ENCODE peak calls at places on chromosomes 13 and 19, in nine cellular contexts. Q is testis, R is lower lobe of right lung, N is left ventricle myocardium inferior, I is ascending aorta, L is IMR-90, O is stomach, H is ovary, G is body of pancreas. E is an unnamed sample. For H3K4me1 and H3K27me3, the result is how much of the 10 kb centered on the place peaks cover.

GRCh38 chr13:28339419-28339818 is 155.5 kb downstream of the FLT1 start:
- DNase-seq in Q (no peak), R (no peak), N (no peak), I (no peak), L (peak), O (no peak), H (no peak), G (no peak), E (no peak)

GRCh38 chr13:20462533-20462915 is 63.1 kb downstream of the CRYL1 start:
- DNase-seq in Q (no peak), R (no peak), N (no peak), I (no peak), L (no peak), O (no peak), H (no peak), G (no peak), E (no peak)

GRCh38 chr19:46116121-46116520 is 8.4 kb downstream of the IGFL3 start:
- DNase-seq in Q (no peak), R (no peak), N (no peak), I (no peak), L (no peak), O (no peak), H (no peak), G (no peak), E (no peak)

GRCh38 chr19:39212377-39212742 is 8.3 kb upstream of the SYCN start:
- DNase-seq in Q (peak), R (peak), N (peak), I (no peak), L (no peak), O (peak), H (no peak), G (peak), E (peak)

GRCh38 chr19:47247308-47247990 is 8.9 kb upstream of the CCDC9 start:
- DNase-seq in Q (peak), R (peak), N (peak), I (no peak), L (peak), O (peak), H (peak), G (peak), E (no peak)

GRCh38 chr13:113061796-113062425 is 43.7 kb upstream of the F7 start:
- DNase-seq in Q (no peak), R (peak), N (no peak), I (no peak), L (no peak), O (no peak), H (no peak), G (no peak), E (no peak)

GRCh38 chr13:33740134-33740538 is 77.8 kb upstream of the RFC3 start:
- DNase-seq in Q (no peak), R (no peak), N (no peak), I (no peak), L (peak), O (no peak), H (no peak), G (no peak), E (no peak)

GRCh38 chr13:72839831-72840426 is 58.0 kb downstream of the PIBF1 start:
- DNase-seq in Q (peak), R (no peak), N (peak), I (no peak), L (peak), O (peak), H (no peak), G (peak), E (peak)

GRCh38 chr19:16168465-16169081 is 4.8 kb downstream of the CIB3 start:
- DNase-seq in Q (no peak), R (no peak), N (no peak), I (no peak), L (peak), O (no peak), H (no peak), G (no peak), E (no peak)

GRCh38 chr13:33761744-33762143 is 56.2 kb upstream of the RFC3 start:
- DNase-seq in Q (peak), R (no peak), N (no peak), I (no peak), L (no peak), O (no peak), H (no peak), G (no peak), E (peak)

GRCh38 chr19:44930088-44930487 is 11.9 kb upstream of the APOC4 start:
- DNase-seq in Q (no peak), R (no peak), N (no peak), I (no peak), L (no peak), O (no peak), H (no peak), G (no peak), E (no peak)

GRCh38 chr13:95512957-95513356 is 39.6 kb upstream of the CLDN10 start:
- DNase-seq in Q (no peak), R (no peak), N (no peak), I (no peak), L (no peak), O (no peak), H (no peak), G (no peak), E (no peak)
- H3K4me1 ChIP-seq in Q (under half), R (under half), N (under half), I (under half), L (under half), O (under half), H (under half), G (under half), E (under half)

DNA sequence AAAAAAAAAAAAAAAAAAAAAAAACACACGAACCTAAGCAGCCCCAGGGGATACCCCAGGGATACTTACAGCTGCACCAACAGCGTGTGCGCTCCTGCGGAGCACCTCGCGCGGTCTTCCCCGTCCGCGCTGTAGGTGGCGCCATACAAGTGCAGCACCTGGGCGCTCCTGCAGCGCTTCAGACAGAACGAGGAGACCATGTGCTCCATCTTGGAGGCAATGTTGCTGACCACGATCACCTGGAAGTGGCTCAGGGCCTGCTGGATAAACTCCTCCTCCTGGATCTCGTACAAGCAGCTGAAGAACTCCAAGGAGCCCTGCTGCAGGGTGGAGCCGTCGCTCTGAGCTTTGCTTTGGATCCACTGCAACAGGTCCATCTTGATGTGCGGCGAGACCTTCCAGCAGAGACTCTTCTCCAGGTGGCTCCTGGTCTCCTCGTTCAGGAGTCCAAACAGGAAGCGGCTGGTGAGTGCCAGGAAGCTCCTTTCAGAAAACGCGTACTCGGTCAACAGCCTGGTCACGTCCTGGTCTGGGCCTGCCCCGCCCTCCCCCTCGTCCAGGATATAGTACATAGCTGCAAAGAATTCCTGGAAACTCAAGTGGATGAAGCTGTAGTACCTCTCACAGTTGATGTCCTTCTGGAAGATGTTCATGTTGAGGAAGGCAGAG is 14.5 kb downstream of the NLRP12 start:
- DNase-seq in Q (no peak), R (no peak), N (no peak), I (no peak), L (no peak), O (no peak), H (no peak), G (no peak), E (no peak)
- TF ChIP-seq CTCF in Q (peak), R (peak), N (peak), I (no peak), L (no peak), O (no peak), H (no peak), G (no peak), E (peak)

GRCh38 chr19:2250765-2251576 is 1.8 kb downstream of the AMH start:
- DNase-seq in Q (no peak), R (no peak), N (no peak), I (no peak), L (no peak), O (no peak), H (peak), G (no peak), E (no peak)

GRCh38 chr19:2249880-2250764 is 999 bp downstream of the AMH start:
- DNase-seq in Q (no peak), R (no peak), N (no peak), I (no peak), L (no peak), O (no peak), H (peak), G (no peak), E (no peak)

GRCh38 chr19:2248136-2249009 is 750 bp upstream of the AMH start:
- DNase-seq in Q (no peak), R (no peak), N (no peak), I (no peak), L (no peak), O (no peak), H (no peak), G (no peak), E (no peak)

GRCh38 chr19:2247433-2248101 is 1.6 kb upstream of the AMH start:
- DNase-seq in Q (no peak), R (no peak), N (no peak), I (no peak), L (no peak), O (no peak), H (no peak), G (no peak), E (no peak)

DNA sequence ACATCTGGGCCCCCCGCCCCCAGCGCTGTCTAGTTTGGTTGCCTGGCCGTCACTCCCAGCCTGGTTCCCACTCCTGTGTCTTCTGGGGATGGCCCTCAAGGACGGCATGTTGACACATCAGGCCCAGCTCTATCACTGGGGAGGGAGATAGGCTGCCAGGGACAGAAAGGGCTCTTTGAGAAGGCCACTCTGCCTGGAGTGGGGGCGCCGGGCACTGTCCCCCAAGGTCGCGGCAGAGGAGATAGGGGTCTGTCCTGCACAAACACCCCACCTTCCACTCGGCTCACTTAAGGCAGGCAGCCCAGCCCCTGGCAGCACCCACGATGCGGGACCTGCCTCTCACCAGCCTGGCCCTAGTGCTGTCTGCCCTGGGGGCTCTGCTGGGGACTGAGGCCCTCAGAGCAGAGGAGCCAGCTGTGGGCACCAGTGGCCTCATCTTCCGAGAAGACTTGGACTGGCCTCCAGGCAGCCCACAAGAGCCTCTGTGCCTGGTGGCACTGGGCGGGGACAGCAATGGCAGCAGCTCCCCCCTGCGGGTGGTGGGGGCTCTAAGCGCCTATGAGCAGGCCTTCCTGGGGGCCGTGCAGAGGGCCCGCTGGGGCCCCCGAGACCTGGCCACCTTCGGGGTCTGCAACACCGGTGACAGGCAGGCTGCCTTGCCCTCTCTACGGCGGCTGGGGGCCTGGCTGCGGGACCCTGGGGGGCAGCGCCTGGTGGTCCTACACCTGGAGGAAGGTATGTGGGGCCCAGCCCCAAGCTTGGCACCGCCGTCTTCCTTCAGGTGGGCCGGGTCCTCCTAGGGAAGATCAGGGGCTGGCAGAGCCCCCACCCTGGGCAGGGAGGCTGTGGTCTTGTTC is at the start of gene AMH:
- DNase-seq in Q (peak), R (no peak), N (no peak), I (no peak), L (no peak), O (no peak), H (no peak), G (no peak), E (no peak)
- H3K27me3 ChIP-seq in Q (under half), R (half or more), N (half or more), I (under half), L (under half), O (under half), H (under half), G (under half), E (under half)

GRCh38 chr19:13033244-13033643 is 38.0 kb downstream of the NFIX start:
- DNase-seq in Q (no peak), R (no peak), N (no peak), I (no peak), L (no peak), O (no peak), H (no peak), G (no peak), E (no peak)
- H3K4me1 ChIP-seq in Q (under half), R (half or more), N (half or more), I (half or more), L (under half), O (half or more), H (half or more), G (half or more), E (under half)

DNA sequence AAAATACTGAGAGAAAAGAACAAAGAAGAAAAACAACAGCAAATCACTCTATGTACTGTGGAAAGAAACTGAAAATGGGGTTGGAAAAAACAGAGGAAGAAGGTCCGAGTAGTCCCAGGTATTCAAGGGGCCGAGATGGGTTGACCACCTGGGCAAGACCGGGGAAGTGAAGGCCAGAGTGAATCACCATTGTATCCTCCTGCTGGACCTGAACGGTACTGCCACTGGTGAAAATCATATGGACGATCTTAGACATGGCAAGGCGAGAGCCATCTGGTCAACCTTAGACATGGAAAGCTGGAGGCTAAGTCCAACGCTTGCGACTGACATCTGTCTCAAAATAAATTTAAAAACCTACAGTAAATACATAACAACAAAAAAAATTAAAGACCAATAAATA is 44.4 kb upstream of the ZNF91 start:
- DNase-seq in Q (no peak), R (no peak), N (no peak), I (no peak), L (no peak), O (no peak), H (no peak), G (no peak), E (peak)
- TF ChIP-seq CTCF in Q (no peak), R (no peak), N (peak), I (no peak), L (no peak), O (no peak), H (no peak), G (no peak), E (peak)